ENCODE peak calls at places on chromosomes 7 and 10, in six cellular contexts. H is HCT116, W is SK-N-SH, K is GM12878, Q is HepG2, S is K562. M is an unnamed sample.
A peak's percentile ranks its signal among the peaks of the same experiment; 100 is the strongest.

GRCh38 chr7:147722119-147722518 is 868.4 kb upstream of the C7orf33 start:
- DNase-seq in K (no peak), H (no peak), S (no peak), Q (no peak), W (peak; percentile 48), M (no peak)

GRCh38 chr7:41943098-41943577 is 240.2 kb upstream of the INHBA start:
- DNase-seq in H (peak; percentile 21), Q (peak; percentile 66), W (peak; percentile 85), K (peak; percentile 39), S (peak; percentile 65), M (peak; percentile 88)

GRCh38 chr10:100520811-100521210 is 1.1 kb upstream of the SEC31B start:
- DNase-seq in H (no peak), W (no peak), S (no peak), Q (no peak), K (no peak), M (no peak)

GRCh38 chr7:8499128-8499527 is 65.7 kb downstream of the NXPH1 start:
- DNase-seq in K (no peak), W (no peak), S (no peak), H (no peak), Q (no peak), M (no peak)

GRCh38 chr7:140003913-140004382 is 58.8 kb downstream of the PARP12 start:
- DNase-seq in K (peak; percentile 16), Q (peak; percentile 43), H (peak; percentile 47), W (peak; percentile 67), S (peak; percentile 81), M (peak; percentile 90)

GRCh38 chr7:123154231-123154860 is 45.4 kb downstream of the SLC13A1 start:
- DNase-seq in W (peak; percentile 49), H (peak; percentile 90), K (peak; percentile 43), S (peak; percentile 56), Q (peak; percentile 74), M (peak; percentile 84)

GRCh38 chr7:154675560-154675959 is 327.4 kb downstream of the PAXIP1 start:
- DNase-seq in H (no peak), K (no peak), W (no peak), S (no peak), Q (no peak), M (no peak)

GRCh38 chr7:1950066-1950622 is 280.1 kb downstream of the ELFN1 start:
- DNase-seq in K (no peak), W (no peak), S (no peak), H (no peak), Q (no peak), M (no peak)

GRCh38 chr7:115145512-115145911 is 223.6 kb downstream of the MDFIC start:
- DNase-seq in Q (no peak), W (no peak), K (peak; percentile 15), H (no peak), S (no peak), M (no peak)

GRCh38 chr7:70788276-70788675 is 343.7 kb upstream of the GALNT17 start:
- DNase-seq in K (no peak), H (no peak), S (no peak), Q (no peak), W (peak; percentile 59), M (peak; percentile 33)

GRCh38 chr7:98285132-98286092 is 3.9 kb downstream of the BRI3 start:
- DNase-seq in W (peak; percentile 29), Q (no peak), S (no peak), H (no peak), K (no peak), M (no peak)

GRCh38 chr10:122461367-122461728 is at the start of gene HTRA1:
- DNase-seq in H (no peak), Q (no peak), K (no peak), S (no peak), W (peak; percentile 84), M (peak; percentile 79)

GRCh38 chr10:72688208-72688651 is 3.7 kb upstream of the MCU start:
- DNase-seq in S (peak; percentile 53), W (no peak), H (no peak), K (no peak), Q (peak; percentile 86), M (no peak)

GRCh38 chr10:124546957-124547650 is 85.5 kb downstream of the LHPP start:
- DNase-seq in Q (no peak), W (no peak), K (no peak), S (no peak), H (no peak), M (no peak)

GRCh38 chr10:71836594-71836970 is 14.5 kb downstream of the PSAP start:
- DNase-seq in W (no peak), Q (no peak), K (peak; percentile 48), S (no peak), H (no peak), M (no peak)

GRCh38 chr10:72250666-72251065 is 23.1 kb upstream of the DDIT4 start:
- DNase-seq in K (no peak), Q (no peak), W (no peak), S (no peak), H (no peak), M (no peak)

GRCh38 chr10:95861401-95861800 is 46.4 kb upstream of the CC2D2B start:
- DNase-seq in H (no peak), K (no peak), W (no peak), S (no peak), Q (no peak), M (no peak)

GRCh38 chr7:33892945-33893344 is 12.4 kb upstream of the BMPER start:
- DNase-seq in K (no peak), Q (no peak), W (no peak), S (no peak), H (no peak), M (no peak)

GRCh38 chr10:60916025-60916424 is 28.0 kb downstream of the RHOBTB1 start:
- DNase-seq in K (no peak), Q (no peak), S (peak; percentile 20), W (no peak), H (no peak), M (peak; percentile 60)

GRCh38 chr7:88230646-88231045 is 10.8 kb upstream of the SRI start:
- DNase-seq in K (no peak), W (no peak), H (no peak), S (no peak), Q (no peak), M (no peak)

GRCh38 chr7:92767427-92767826 is 68.9 kb downstream of the CDK6 start:
- DNase-seq in H (no peak), W (no peak), Q (no peak), K (no peak), S (no peak), M (no peak)

GRCh38 chr10:119007211-119007574 is 22.3 kb upstream of the NANOS1 start:
- DNase-seq in K (no peak), S (no peak), W (peak; percentile 47), Q (no peak), H (no peak), M (no peak)

GRCh38 chr7:45451636-45452035 is 122.5 kb upstream of the ADCY1 start:
- DNase-seq in H (no peak), S (no peak), Q (no peak), W (no peak), K (no peak), M (no peak)

GRCh38 chr10:43224321-43224720 is 42.5 kb downstream of the RASGEF1A start:
- DNase-seq in S (no peak), Q (no peak), W (no peak), H (no peak), K (no peak), M (no peak)

GRCh38 chr7:155665957-155666287 is 21.5 kb downstream of the RBM33 start:
- DNase-seq in K (no peak), H (no peak), Q (no peak), S (no peak), W (no peak), M (no peak)

GRCh38 chr10:124281666-124282065 is 137.1 kb downstream of the OAT start:
- DNase-seq in H (no peak), Q (no peak), K (no peak), W (no peak), S (no peak), M (no peak)

GRCh38 chr7:40298421-40298820 is 163.6 kb downstream of the SUGCT start:
- DNase-seq in W (no peak), S (no peak), H (no peak), Q (no peak), K (no peak), M (no peak)

GRCh38 chr7:99407849-99408346 is 499 bp downstream of the PDAP1 start:
- DNase-seq in K (no peak), S (peak; percentile 56), W (peak; percentile 66), Q (peak; percentile 58), H (no peak), M (peak; percentile 41)

GRCh38 chr7:102728-103127 is 89.6 kb upstream of the FAM20C start:
- DNase-seq in S (no peak), W (no peak), H (no peak), Q (no peak), K (no peak), M (no peak)

GRCh38 chr7:128020161-128020560 is 11.1 kb downstream of the LRRC4 start:
- DNase-seq in Q (peak; percentile 35), W (peak; percentile 32), K (no peak), S (peak; percentile 66), H (peak; percentile 31), M (peak; percentile 93)

GRCh38 chr10:17454181-17454800 is at the start of gene ST8SIA6:
- DNase-seq in S (peak; percentile 69), W (peak; percentile 86), Q (no peak), H (no peak), K (no peak), M (peak; percentile 78)

GRCh38 chr7:28077616-28078015 is 103.0 kb downstream of the JAZF1 start:
- DNase-seq in S (no peak), Q (no peak), H (no peak), K (no peak), W (no peak), M (no peak)

GRCh38 chr10:114017873-114018272 is 25.8 kb upstream of the ADRB1 start:
- DNase-seq in S (no peak), K (no peak), H (no peak), Q (no peak), W (no peak), M (no peak)

GRCh38 chr7:105496501-105496900 is 25.6 kb downstream of the PUS7 start:
- DNase-seq in H (no peak), Q (no peak), S (no peak), K (no peak), W (no peak), M (no peak)

GRCh38 chr7:116408166-116408565 is 91.4 kb upstream of the CAV2 start:
- DNase-seq in K (no peak), H (no peak), W (no peak), Q (no peak), S (no peak), M (no peak)

GRCh38 chr10:127079348-127079747 is 117.0 kb downstream of the INSYN2A start:
- DNase-seq in Q (no peak), W (no peak), S (no peak), H (no peak), K (no peak), M (no peak)
- H2AFZ ChIP-seq in Q (no peak overlapping the region), W (no peak overlapping the region), S (no peak overlapping the region), H (no peak overlapping the region), K (no peak overlapping the region), M (no peak overlapping the region)

GRCh38 chr7:107858280-107858679 is 32.7 kb upstream of the DLD start:
- DNase-seq in Q (no peak), H (no peak), S (no peak), W (no peak), K (no peak), M (no peak)
- H3K4me3 ChIP-seq in Q (no peak overlapping the region), H (no peak overlapping the region), S (no peak overlapping the region), W (no peak overlapping the region), K (no peak overlapping the region), M (no peak overlapping the region)

GRCh38 chr7:35802649-35803048 is 1.8 kb downstream of the SEPTIN7 start:
- DNase-seq in W (peak; percentile 37), K (no peak), S (peak; percentile 26), H (no peak), Q (peak; percentile 26), M (no peak)
- TF ChIP-seq REST in W (no peak), K (no peak), S (no peak), H (no peak), Q (no peak), M (no peak)

GRCh38 chr10:79982486-79982800 is 33.5 kb upstream of the SFTPD start:
- DNase-seq in W (no peak), H (no peak), Q (no peak), S (no peak), K (no peak), M (no peak)
- H2AFZ ChIP-seq in W (peak overlapping the region; percentile 51), H (no peak overlapping the region), Q (no peak overlapping the region), S (no peak overlapping the region), K (no peak overlapping the region), M (peak overlapping the region; percentile 97)

M was measured in GM23338.